ENCODE peak calls at places on chromosomes 3 and 15, in seven cellular contexts. Q, F, Z, S, R, N and M are unnamed samples.

GRCh38 chr3:108183178-108183577 is 39.0 kb downstream of the IFT57 start:
- DNase-seq in Q (no peak), F (no peak), Z (no peak), S (no peak), R (no peak), N (no peak), M (no peak)

GRCh38 chr15:76866716-76867321 is 38.3 kb downstream of the SCAPER start:
- DNase-seq in Q (peak; percentile 17), F (no peak), Z (no peak), S (no peak), R (peak; percentile 56), N (no peak), M (no peak)

GRCh38 chr3:37967252-37967881 is 23.2 kb upstream of the VILL start:
- DNase-seq in Q (peak; percentile 63), F (peak; percentile 62), Z (peak; percentile 33), S (peak; percentile 77), R (peak; percentile 48), N (peak; percentile 39), M (peak; percentile 70)

GRCh38 chr3:185473290-185473815 is 25.5 kb downstream of the TMEM41A start:
- DNase-seq in Q (no peak), F (no peak), Z (no peak), S (no peak), R (no peak), N (no peak), M (no peak)

GRCh38 chr3:100047455-100048141 is 66.7 kb downstream of the FILIP1L start:
- DNase-seq in Q (peak; percentile 86), F (no peak), Z (peak; percentile 52), S (no peak), R (peak; percentile 88), N (no peak), M (no peak)

GRCh38 chr3:14863324-14864100 is 44.8 kb downstream of the FGD5 start:
- DNase-seq in Q (no peak), F (no peak), Z (no peak), S (no peak), R (no peak), N (no peak), M (no peak)

GRCh38 chr3:147367676-147368075 is 38.7 kb downstream of the ZIC4 start:
- DNase-seq in Q (no peak), F (no peak), Z (no peak), S (no peak), R (no peak), N (no peak), M (no peak)

GRCh38 chr3:119498188-119498987 is at the start of gene TIMMDC1:
- DNase-seq in Q (peak; percentile 97), F (peak; percentile 98), Z (peak; percentile 98), S (peak; percentile 97), R (peak; percentile 94), N (peak; percentile 94), M (peak; percentile 97)

GRCh38 chr15:79844221-79844620 is 52.6 kb downstream of the MTHFS start:
- DNase-seq in Q (no peak), F (no peak), Z (no peak), S (no peak), R (no peak), N (no peak), M (no peak)

GRCh38 chr3:121739902-121740301 is 9.6 kb downstream of the GOLGB1 start:
- DNase-seq in Q (no peak), F (no peak), Z (no peak), S (no peak), R (no peak), N (no peak), M (no peak)

GRCh38 chr15:63051701-63052066 is 9.1 kb downstream of the TPM1 start:
- DNase-seq in Q (no peak), F (no peak), Z (no peak), S (no peak), R (no peak), N (no peak), M (no peak)

GRCh38 chr15:72231847-72232461 is 964 bp upstream of the PKM start:
- DNase-seq in Q (peak; percentile 76), F (peak; percentile 68), Z (no peak), S (peak; percentile 45), R (peak; percentile 80), N (no peak), M (peak; percentile 42)

GRCh38 chr3:50296721-50297383 is 2.4 kb downstream of the HYAL3 start:
- DNase-seq in Q (no peak), F (no peak), Z (no peak), S (no peak), R (no peak), N (no peak), M (no peak)

GRCh38 chr3:151290673-151291072 is 12.3 kb upstream of the P2RY14 start:
- DNase-seq in Q (no peak), F (no peak), Z (no peak), S (no peak), R (peak; percentile 36), N (no peak), M (no peak)

GRCh38 chr3:152362086-152362485 is 93.4 kb downstream of the MBNL1 start:
- DNase-seq in Q (no peak), F (no peak), Z (no peak), S (no peak), R (no peak), N (no peak), M (no peak)

GRCh38 chr15:45180201-45180600 is 7.6 kb downstream of the SHF start:
- DNase-seq in Q (no peak), F (no peak), Z (no peak), S (no peak), R (no peak), N (no peak), M (no peak)

GRCh38 chr15:82113116-82113715 is 67.4 kb upstream of the MEX3B start:
- DNase-seq in Q (no peak), F (no peak), Z (no peak), S (no peak), R (no peak), N (no peak), M (no peak)

GRCh38 chr15:35439291-35439690 is 106.7 kb downstream of the DPH6 start:
- DNase-seq in Q (peak; percentile 67), F (no peak), Z (no peak), S (no peak), R (peak; percentile 60), N (no peak), M (no peak)

GRCh38 chr15:96234109-96234892 is 96.2 kb upstream of the NR2F2 start:
- DNase-seq in Q (no peak), F (no peak), Z (no peak), S (no peak), R (peak; percentile 97), N (no peak), M (no peak)

GRCh38 chr3:72301779-72302178 is 516.8 kb upstream of the PROK2 start:
- DNase-seq in Q (no peak), F (no peak), Z (no peak), S (peak; percentile 63), R (no peak), N (no peak), M (no peak)

GRCh38 chr3:43072361-43072760 is 33.5 kb downstream of the POMGNT2 start:
- DNase-seq in Q (no peak), F (no peak), Z (no peak), S (no peak), R (no peak), N (no peak), M (no peak)

GRCh38 chr3:111802700-111803099 is 56.4 kb upstream of the PHLDB2 start:
- DNase-seq in Q (no peak), F (no peak), Z (no peak), S (no peak), R (no peak), N (no peak), M (no peak)

GRCh38 chr15:44719293-44719999 is 8.1 kb downstream of the B2M start:
- DNase-seq in Q (no peak), F (no peak), Z (peak; percentile 71), S (no peak), R (no peak), N (peak; percentile 46), M (no peak)

GRCh38 chr3:10088256-10088655 is 19.8 kb downstream of the FANCD2OS start:
- DNase-seq in Q (no peak), F (no peak), Z (no peak), S (no peak), R (no peak), N (no peak), M (no peak)

GRCh38 chr3:146080578-146080977 is 80.4 kb downstream of the PLOD2 start:
- DNase-seq in Q (no peak), F (no peak), Z (no peak), S (no peak), R (no peak), N (no peak), M (no peak)

GRCh38 chr3:170355738-170356595 is 1.5 kb upstream of the SKIL start:
- DNase-seq in Q (peak; percentile 74), F (peak; percentile 54), Z (peak; percentile 73), S (peak; percentile 35), R (peak; percentile 38), N (no peak), M (peak; percentile 33)

GRCh38 chr15:89898628-89899302 is 5.0 kb upstream of the AP3S2 start:
- DNase-seq in Q (peak; percentile 33), F (no peak), Z (peak; percentile 28), S (peak; percentile 54), R (peak; percentile 57), N (no peak), M (no peak)

GRCh38 chr15:63389902-63390301 is 8.3 kb upstream of the CA12 start:
- DNase-seq in Q (no peak), F (no peak), Z (no peak), S (peak; percentile 96), R (no peak), N (no peak), M (peak; percentile 80)

GRCh38 chr3:171156455-171157005 is 130.0 kb upstream of the SLC2A2 start:
- DNase-seq in Q (no peak), F (no peak), Z (no peak), S (no peak), R (no peak), N (no peak), M (no peak)

GRCh38 chr15:77724649-77725048 is 91.9 kb upstream of the LINGO1 start:
- DNase-seq in Q (no peak), F (no peak), Z (no peak), S (no peak), R (no peak), N (no peak), M (no peak)

GRCh38 chr15:38471974-38472373 is 18.0 kb downstream of the FAM98B start:
- DNase-seq in Q (no peak), F (no peak), Z (no peak), S (no peak), R (no peak), N (no peak), M (no peak)

GRCh38 chr3:184765047-184765729 is 46.8 kb upstream of the VPS8 start:
- DNase-seq in Q (no peak), F (no peak), Z (no peak), S (no peak), R (no peak), N (no peak), M (no peak)